ENCODE peak calls at places on chromosome 18, in ten cellular contexts. One of them, this sample, is unnamed.

GRCh38 chr18:13577091-13577697 is 149.2 kb downstream of the FAM210A start:
- DNase-seq in IMR-90: peak; percentile 7
- DNase-seq in ovary: no peak
- DNase-seq in breast epithelium: no peak
- DNase-seq in fibroblast of villous mesenchyme: peak; percentile 29
- DNase-seq in psoas muscle: no peak
- DNase-seq in prostate gland: no peak
- DNase-seq in omental fat pad: no peak
- DNase-seq in kidney: no peak
- DNase-seq in AG10803: peak; percentile 71
- DNase-seq in this sample: no peak

GRCh38 chr18:69469444-69469919 is 68.8 kb downstream of the DOK6 start:
- DNase-seq in omental fat pad: no peak
- DNase-seq in ovary: no peak
- DNase-seq in AG10803: no peak
- DNase-seq in fibroblast of villous mesenchyme: peak; percentile 16
- DNase-seq in psoas muscle: peak; percentile 14
- DNase-seq in kidney: peak; percentile 64
- DNase-seq in breast epithelium: no peak
- DNase-seq in IMR-90: no peak
- DNase-seq in prostate gland: no peak
- DNase-seq in this sample: peak; percentile 33

GRCh38 chr18:56574827-56575226 is 63.6 kb downstream of the TXNL1 start:
- DNase-seq in breast epithelium: no peak
- DNase-seq in kidney: no peak
- DNase-seq in fibroblast of villous mesenchyme: peak; percentile 75
- DNase-seq in AG10803: no peak
- DNase-seq in prostate gland: no peak
- DNase-seq in ovary: peak; percentile 71
- DNase-seq in psoas muscle: peak; percentile 68
- DNase-seq in omental fat pad: no peak
- DNase-seq in IMR-90: peak; percentile 35
- DNase-seq in this sample: no peak

GRCh38 chr18:25737710-25738251 is 352.6 kb downstream of the SS18 start:
- DNase-seq in psoas muscle: no peak
- DNase-seq in breast epithelium: no peak
- DNase-seq in AG10803: peak; percentile 98
- DNase-seq in IMR-90: peak; percentile 97
- DNase-seq in kidney: no peak
- DNase-seq in ovary: no peak
- DNase-seq in fibroblast of villous mesenchyme: peak; percentile 21
- DNase-seq in prostate gland: no peak
- DNase-seq in omental fat pad: no peak
- DNase-seq in this sample: peak; percentile 52

GRCh38 chr18:79876497-79876896 is 75.0 kb downstream of the SLC66A2 start:
- DNase-seq in prostate gland: no peak
- DNase-seq in fibroblast of villous mesenchyme: no peak
- DNase-seq in AG10803: no peak
- DNase-seq in ovary: no peak
- DNase-seq in psoas muscle: peak; percentile 26
- DNase-seq in omental fat pad: no peak
- DNase-seq in IMR-90: no peak
- DNase-seq in breast epithelium: no peak
- DNase-seq in kidney: peak; percentile 58
- DNase-seq in this sample: peak; percentile 34

GRCh38 chr18:43720036-43720435 is 442.7 kb upstream of the SYT4 start:
- DNase-seq in ovary: no peak
- DNase-seq in breast epithelium: no peak
- DNase-seq in kidney: no peak
- DNase-seq in prostate gland: no peak
- DNase-seq in AG10803: peak; percentile 3
- DNase-seq in fibroblast of villous mesenchyme: peak; percentile 0
- DNase-seq in psoas muscle: no peak
- DNase-seq in IMR-90: no peak
- DNase-seq in omental fat pad: no peak
- DNase-seq in this sample: peak; percentile 2

GRCh38 chr18:10457798-10458197 is 3.4 kb downstream of the APCDD1 start:
- DNase-seq in prostate gland: no peak
- DNase-seq in IMR-90: peak; percentile 24
- DNase-seq in kidney: no peak
- DNase-seq in psoas muscle: no peak
- DNase-seq in AG10803: no peak
- DNase-seq in breast epithelium: no peak
- DNase-seq in ovary: no peak
- DNase-seq in omental fat pad: no peak
- DNase-seq in fibroblast of villous mesenchyme: no peak
- DNase-seq in this sample: no peak

GRCh38 chr18:74116628-74117554 is 30.7 kb downstream of the FBXO15 start:
- DNase-seq in omental fat pad: no peak
- DNase-seq in IMR-90: peak; percentile 65
- DNase-seq in AG10803: peak; percentile 47
- DNase-seq in fibroblast of villous mesenchyme: peak; percentile 47
- DNase-seq in breast epithelium: no peak
- DNase-seq in psoas muscle: no peak
- DNase-seq in ovary: no peak
- DNase-seq in kidney: no peak
- DNase-seq in prostate gland: no peak
- DNase-seq in this sample: peak; percentile 57

GRCh38 chr18:35732652-35733051 is 151.1 kb downstream of the GALNT1 start:
- DNase-seq in AG10803: peak; percentile 95
- DNase-seq in prostate gland: no peak
- DNase-seq in ovary: no peak
- DNase-seq in psoas muscle: no peak
- DNase-seq in kidney: no peak
- DNase-seq in IMR-90: peak; percentile 53
- DNase-seq in breast epithelium: no peak
- DNase-seq in omental fat pad: no peak
- DNase-seq in fibroblast of villous mesenchyme: peak; percentile 34
- DNase-seq in this sample: no peak

GRCh38 chr18:63292844-63293683 is 26.5 kb downstream of the BCL2 start:
- DNase-seq in breast epithelium: no peak
- DNase-seq in omental fat pad: no peak
- DNase-seq in kidney: no peak
- DNase-seq in fibroblast of villous mesenchyme: no peak
- DNase-seq in AG10803: no peak
- DNase-seq in ovary: peak; percentile 53
- DNase-seq in psoas muscle: peak; percentile 70
- DNase-seq in IMR-90: no peak
- DNase-seq in prostate gland: no peak
- DNase-seq in this sample: no peak

GRCh38 chr18:49723648-49724180 is 89.6 kb downstream of the ACAA2 start:
- DNase-seq in breast epithelium: no peak
- DNase-seq in AG10803: no peak
- DNase-seq in omental fat pad: no peak
- DNase-seq in IMR-90: peak; percentile 51
- DNase-seq in fibroblast of villous mesenchyme: peak; percentile 45
- DNase-seq in kidney: no peak
- DNase-seq in psoas muscle: no peak
- DNase-seq in ovary: no peak
- DNase-seq in prostate gland: no peak
- DNase-seq in this sample: no peak

GRCh38 chr18:45856526-45856925 is 31.1 kb downstream of the SIGLEC15 start:
- DNase-seq in ovary: no peak
- DNase-seq in omental fat pad: no peak
- DNase-seq in prostate gland: no peak
- DNase-seq in breast epithelium: no peak
- DNase-seq in kidney: no peak
- DNase-seq in IMR-90: peak; percentile 87
- DNase-seq in AG10803: peak; percentile 75
- DNase-seq in psoas muscle: no peak
- DNase-seq in fibroblast of villous mesenchyme: peak; percentile 94
- DNase-seq in this sample: peak; percentile 57

GRCh38 chr18:8489761-8490160 is 119.5 kb upstream of the RAB12 start:
- DNase-seq in ovary: no peak
- DNase-seq in psoas muscle: no peak
- DNase-seq in breast epithelium: no peak
- DNase-seq in fibroblast of villous mesenchyme: no peak
- DNase-seq in AG10803: no peak
- DNase-seq in omental fat pad: no peak
- DNase-seq in IMR-90: no peak
- DNase-seq in prostate gland: no peak
- DNase-seq in kidney: no peak
- DNase-seq in this sample: no peak

GRCh38 chr18:73980289-73980979 is 167.2 kb downstream of the FBXO15 start:
- DNase-seq in fibroblast of villous mesenchyme: peak; percentile 28
- DNase-seq in IMR-90: peak; percentile 25
- DNase-seq in ovary: no peak
- DNase-seq in psoas muscle: no peak
- DNase-seq in AG10803: peak; percentile 21
- DNase-seq in kidney: no peak
- DNase-seq in prostate gland: no peak
- DNase-seq in omental fat pad: no peak
- DNase-seq in breast epithelium: no peak
- DNase-seq in this sample: peak; percentile 72

GRCh38 chr18:71233177-71233576 is 944.3 kb downstream of the SOCS6 start:
- DNase-seq in psoas muscle: no peak
- DNase-seq in breast epithelium: no peak
- DNase-seq in kidney: no peak
- DNase-seq in prostate gland: no peak
- DNase-seq in AG10803: no peak
- DNase-seq in ovary: no peak
- DNase-seq in omental fat pad: no peak
- DNase-seq in IMR-90: no peak
- DNase-seq in fibroblast of villous mesenchyme: no peak
- DNase-seq in this sample: no peak

GRCh38 chr18:74942319-74942910 is 266.5 kb downstream of the PTGR3 start:
- DNase-seq in kidney: no peak
- DNase-seq in IMR-90: peak; percentile 75
- DNase-seq in psoas muscle: no peak
- DNase-seq in AG10803: no peak
- DNase-seq in ovary: no peak
- DNase-seq in breast epithelium: no peak
- DNase-seq in omental fat pad: no peak
- DNase-seq in fibroblast of villous mesenchyme: peak; percentile 16
- DNase-seq in prostate gland: no peak
- DNase-seq in this sample: no peak

GRCh38 chr18:10892801-10893595 is 256.4 kb downstream of the PIEZO2 start:
- DNase-seq in kidney: no peak
- DNase-seq in AG10803: peak; percentile 11
- DNase-seq in omental fat pad: no peak
- DNase-seq in ovary: no peak
- DNase-seq in prostate gland: no peak
- DNase-seq in fibroblast of villous mesenchyme: peak; percentile 33
- DNase-seq in IMR-90: peak; percentile 20
- DNase-seq in breast epithelium: no peak
- DNase-seq in psoas muscle: no peak
- DNase-seq in this sample: no peak

GRCh38 chr18:44770641-44771040 is 90.0 kb downstream of the SETBP1 start:
- DNase-seq in kidney: no peak
- DNase-seq in fibroblast of villous mesenchyme: no peak
- DNase-seq in breast epithelium: no peak
- DNase-seq in AG10803: no peak
- DNase-seq in prostate gland: no peak
- DNase-seq in psoas muscle: no peak
- DNase-seq in omental fat pad: no peak
- DNase-seq in IMR-90: no peak
- DNase-seq in ovary: no peak
- DNase-seq in this sample: no peak
- TF ChIP-seq CTCF in kidney: no peak
- TF ChIP-seq CTCF in fibroblast of villous mesenchyme: no peak
- TF ChIP-seq CTCF in breast epithelium: no peak
- TF ChIP-seq CTCF in AG10803: no peak
- TF ChIP-seq CTCF in prostate gland: no peak
- TF ChIP-seq CTCF in psoas muscle: no peak
- TF ChIP-seq CTCF in omental fat pad: no peak
- TF ChIP-seq CTCF in IMR-90: no peak
- TF ChIP-seq CTCF in ovary: no peak
- TF ChIP-seq CTCF in this sample: no peak

GRCh38 chr18:48573632-48574293 is 34.9 kb downstream of the CTIF start:
- DNase-seq in IMR-90: no peak
- DNase-seq in ovary: no peak
- DNase-seq in AG10803: no peak
- DNase-seq in fibroblast of villous mesenchyme: no peak
- DNase-seq in breast epithelium: no peak
- DNase-seq in psoas muscle: no peak
- DNase-seq in omental fat pad: no peak
- DNase-seq in kidney: peak; percentile 46
- DNase-seq in prostate gland: no peak
- DNase-seq in this sample: no peak
- TF ChIP-seq CTCF in IMR-90: no peak
- TF ChIP-seq CTCF in ovary: no peak
- TF ChIP-seq CTCF in AG10803: no peak
- TF ChIP-seq CTCF in fibroblast of villous mesenchyme: no peak
- TF ChIP-seq CTCF in breast epithelium: no peak
- TF ChIP-seq CTCF in psoas muscle: no peak
- TF ChIP-seq CTCF in omental fat pad: no peak
- TF ChIP-seq CTCF in kidney: no peak
- TF ChIP-seq CTCF in prostate gland: no peak
- TF ChIP-seq CTCF in this sample: no peak

GRCh38 chr18:5853253-5853652 is 42.1 kb downstream of the TMEM200C start:
- DNase-seq in IMR-90: no peak
- DNase-seq in AG10803: no peak
- DNase-seq in kidney: no peak
- DNase-seq in breast epithelium: no peak
- DNase-seq in fibroblast of villous mesenchyme: no peak
- DNase-seq in prostate gland: no peak
- DNase-seq in ovary: no peak
- DNase-seq in psoas muscle: no peak
- DNase-seq in omental fat pad: no peak
- DNase-seq in this sample: no peak
- TF ChIP-seq CTCF in IMR-90: no peak
- TF ChIP-seq CTCF in AG10803: no peak
- TF ChIP-seq CTCF in kidney: no peak
- TF ChIP-seq CTCF in breast epithelium: no peak
- TF ChIP-seq CTCF in fibroblast of villous mesenchyme: no peak
- TF ChIP-seq CTCF in prostate gland: no peak
- TF ChIP-seq CTCF in ovary: no peak
- TF ChIP-seq CTCF in psoas muscle: no peak
- TF ChIP-seq CTCF in omental fat pad: no peak
- TF ChIP-seq CTCF in this sample: no peak

GRCh38 chr18:37394610-37394965 is 171.0 kb downstream of the CELF4 start:
- DNase-seq in fibroblast of villous mesenchyme: no peak
- DNase-seq in AG10803: no peak
- DNase-seq in prostate gland: no peak
- DNase-seq in kidney: no peak
- DNase-seq in ovary: no peak
- DNase-seq in omental fat pad: no peak
- DNase-seq in breast epithelium: no peak
- DNase-seq in psoas muscle: no peak
- DNase-seq in IMR-90: no peak
- DNase-seq in this sample: no peak

GRCh38 chr18:37393221-37393828 is 172.3 kb downstream of the CELF4 start:
- DNase-seq in breast epithelium: no peak
- DNase-seq in fibroblast of villous mesenchyme: no peak
- DNase-seq in ovary: no peak
- DNase-seq in prostate gland: no peak
- DNase-seq in omental fat pad: no peak
- DNase-seq in kidney: no peak
- DNase-seq in AG10803: no peak
- DNase-seq in psoas muscle: no peak
- DNase-seq in IMR-90: no peak
- DNase-seq in this sample: no peak

GRCh38 chr18:37395138-37395537 is 170.5 kb downstream of the CELF4 start:
- DNase-seq in omental fat pad: no peak
- DNase-seq in ovary: no peak
- DNase-seq in IMR-90: no peak
- DNase-seq in AG10803: no peak
- DNase-seq in psoas muscle: no peak
- DNase-seq in fibroblast of villous mesenchyme: no peak
- DNase-seq in breast epithelium: no peak
- DNase-seq in prostate gland: no peak
- DNase-seq in kidney: peak; percentile 58
- DNase-seq in this sample: no peak

GRCh38 chr18:37392648-37393047 is 172.9 kb downstream of the CELF4 start:
- DNase-seq in prostate gland: no peak
- DNase-seq in IMR-90: no peak
- DNase-seq in ovary: no peak
- DNase-seq in psoas muscle: no peak
- DNase-seq in breast epithelium: no peak
- DNase-seq in AG10803: no peak
- DNase-seq in omental fat pad: no peak
- DNase-seq in kidney: no peak
- DNase-seq in fibroblast of villous mesenchyme: no peak
- DNase-seq in this sample: no peak

GRCh38 chr18:37393945-37394609 is 171.5 kb downstream of the CELF4 start:
- DNase-seq in kidney: peak; percentile 94
- DNase-seq in fibroblast of villous mesenchyme: peak; percentile 69
- DNase-seq in psoas muscle: peak; percentile 80
- DNase-seq in omental fat pad: no peak
- DNase-seq in breast epithelium: no peak
- DNase-seq in prostate gland: no peak
- DNase-seq in AG10803: peak; percentile 94
- DNase-seq in IMR-90: peak; percentile 76
- DNase-seq in ovary: peak; percentile 75
- DNase-seq in this sample: peak; percentile 32
- TF ChIP-seq CTCF in kidney: no peak
- TF ChIP-seq CTCF in fibroblast of villous mesenchyme: no peak
- TF ChIP-seq CTCF in psoas muscle: no peak
- TF ChIP-seq CTCF in omental fat pad: no peak
- TF ChIP-seq CTCF in breast epithelium: no peak
- TF ChIP-seq CTCF in prostate gland: no peak
- TF ChIP-seq CTCF in AG10803: no peak
- TF ChIP-seq CTCF in IMR-90: peak; percentile 3
- TF ChIP-seq CTCF in ovary: no peak
- TF ChIP-seq CTCF in this sample: no peak